ENCODE peak calls at places on chromosomes 5 and 9, in nine cellular contexts. L, I, Q, X, D, S, V, N and R are unnamed samples.

GRCh38 chr9:91032056-91032455 is 230.4 kb downstream of the SYK start:
- DNase-seq in L (no peak), I (no peak), Q (no peak), X (no peak), D (no peak), S (no peak), V (no peak), N (no peak), R (no peak)

GRCh38 chr5:139708877-139709586 is 60.9 kb downstream of the CXXC5 start:
- DNase-seq in L (no peak), I (peak), Q (peak), X (peak), D (peak), S (no peak), V (peak), N (no peak), R (no peak)

GRCh38 chr9:27491164-27491563 is 32.9 kb upstream of the IFNK start:
- DNase-seq in L (no peak), I (peak), Q (no peak), X (no peak), D (no peak), S (no peak), V (no peak), N (no peak), R (no peak)

GRCh38 chr9:113375057-113376023 is 1.4 kb downstream of the HDHD3 start:
- DNase-seq in L (no peak), I (peak), Q (no peak), X (peak), D (no peak), S (no peak), V (no peak), N (no peak), R (no peak)

GRCh38 chr5:94793113-94793815 is 174.8 kb downstream of the SLF1 start:
- DNase-seq in L (peak), I (peak), Q (no peak), X (peak), D (no peak), S (no peak), V (no peak), N (no peak), R (no peak)

GRCh38 chr5:172758077-172758835 is 12.7 kb downstream of the DUSP1 start:
- DNase-seq in L (no peak), I (peak), Q (no peak), X (peak), D (no peak), S (no peak), V (no peak), N (no peak), R (no peak)

GRCh38 chr9:98230789-98231188 is 24.7 kb downstream of the TBC1D2 start:
- DNase-seq in L (no peak), I (no peak), Q (no peak), X (no peak), D (no peak), S (no peak), V (no peak), N (no peak), R (no peak)

GRCh38 chr9:14652729-14653377 is 40.4 kb downstream of the ZDHHC21 start:
- DNase-seq in L (no peak), I (peak), Q (no peak), X (peak), D (no peak), S (no peak), V (no peak), N (no peak), R (no peak)

GRCh38 chr9:22693151-22693550 is 246.5 kb downstream of the DMRTA1 start:
- DNase-seq in L (no peak), I (peak), Q (no peak), X (no peak), D (no peak), S (no peak), V (no peak), N (no peak), R (no peak)

GRCh38 chr5:134945041-134945440 is 22.7 kb upstream of the CATSPER3 start:
- DNase-seq in L (no peak), I (no peak), Q (no peak), X (no peak), D (no peak), S (no peak), V (no peak), N (no peak), R (no peak)

GRCh38 chr5:82821978-82822927 is 254.9 kb downstream of the TMEM167A start:
- DNase-seq in L (no peak), I (no peak), Q (no peak), X (no peak), D (no peak), S (no peak), V (no peak), N (no peak), R (no peak)

GRCh38 chr5:107522456-107522855 is 148.3 kb downstream of the EFNA5 start:
- DNase-seq in L (no peak), I (no peak), Q (no peak), X (no peak), D (no peak), S (no peak), V (no peak), N (no peak), R (no peak)

GRCh38 chr5:152901754-152902153 is 496.7 kb upstream of the NMUR2 start:
- DNase-seq in L (no peak), I (no peak), Q (no peak), X (no peak), D (no peak), S (no peak), V (no peak), N (no peak), R (no peak)